ENCODE peak calls at places on chromosomes 12 and 14, in five cellular contexts. One of them, this sample, is unnamed.

GRCh38 chr12:71636704-71637115 is 26.9 kb downstream of the ZFC3H1 start:
- DNase-seq in T-helper 2 cell: no peak
- DNase-seq in substantia nigra: no peak
- DNase-seq in occipital lobe: peak; percentile 2
- DNase-seq in astrocyte of the cerebellum: peak; percentile 63
- DNase-seq in this sample: peak; percentile 32

GRCh38 chr12:104676636-104677035 is 219.9 kb downstream of the CHST11 start:
- DNase-seq in T-helper 2 cell: no peak
- DNase-seq in substantia nigra: no peak
- DNase-seq in occipital lobe: no peak
- DNase-seq in astrocyte of the cerebellum: no peak
- DNase-seq in this sample: no peak

GRCh38 chr14:76768201-76768656 is 7.0 kb downstream of the VASH1 start:
- DNase-seq in T-helper 2 cell: peak; percentile 56
- DNase-seq in substantia nigra: peak; percentile 30
- DNase-seq in occipital lobe: no peak
- DNase-seq in astrocyte of the cerebellum: no peak
- DNase-seq in this sample: peak; percentile 30

GRCh38 chr12:44876554-44877275 is 600 bp upstream of the NELL2 start:
- DNase-seq in T-helper 2 cell: peak; percentile 26
- DNase-seq in substantia nigra: no peak
- DNase-seq in occipital lobe: peak; percentile 61
- DNase-seq in astrocyte of the cerebellum: no peak
- DNase-seq in this sample: no peak

GRCh38 chr12:116924558-116925453 is 14.1 kb downstream of the FBXW8 start:
- DNase-seq in T-helper 2 cell: peak; percentile 28
- DNase-seq in substantia nigra: no peak
- DNase-seq in occipital lobe: no peak
- DNase-seq in astrocyte of the cerebellum: peak; percentile 75
- DNase-seq in this sample: peak; percentile 88

GRCh38 chr14:23513466-23514008 is 38.0 kb downstream of the ZFHX2 start:
- DNase-seq in T-helper 2 cell: no peak
- DNase-seq in substantia nigra: peak; percentile 72
- DNase-seq in occipital lobe: peak; percentile 83
- DNase-seq in astrocyte of the cerebellum: no peak
- DNase-seq in this sample: no peak

GRCh38 chr12:56137853-56138571 is 9.9 kb downstream of the ESYT1 start:
- DNase-seq in T-helper 2 cell: no peak
- DNase-seq in substantia nigra: no peak
- DNase-seq in occipital lobe: no peak
- DNase-seq in astrocyte of the cerebellum: no peak
- DNase-seq in this sample: no peak

GRCh38 chr12:32290411-32290810 is 108.9 kb upstream of the FGD4 start:
- DNase-seq in T-helper 2 cell: no peak
- DNase-seq in substantia nigra: no peak
- DNase-seq in occipital lobe: no peak
- DNase-seq in astrocyte of the cerebellum: no peak
- DNase-seq in this sample: no peak

GRCh38 chr12:10069099-10069498 is 29.7 kb downstream of the CLEC1A start:
- DNase-seq in T-helper 2 cell: no peak
- DNase-seq in substantia nigra: no peak
- DNase-seq in occipital lobe: no peak
- DNase-seq in astrocyte of the cerebellum: no peak
- DNase-seq in this sample: peak; percentile 26

GRCh38 chr14:104370256-104370870 is 209.2 kb upstream of the C14orf180 start:
- DNase-seq in T-helper 2 cell: no peak
- DNase-seq in substantia nigra: no peak
- DNase-seq in occipital lobe: no peak
- DNase-seq in astrocyte of the cerebellum: no peak
- DNase-seq in this sample: no peak

GRCh38 chr12:4441355-4442330 is 4.0 kb downstream of the FGF6 start:
- DNase-seq in T-helper 2 cell: no peak
- DNase-seq in substantia nigra: no peak
- DNase-seq in occipital lobe: no peak
- DNase-seq in astrocyte of the cerebellum: no peak
- DNase-seq in this sample: no peak

GRCh38 chr12:124433147-124433874 is 134.1 kb downstream of the NCOR2 start:
- DNase-seq in T-helper 2 cell: no peak
- DNase-seq in substantia nigra: no peak
- DNase-seq in occipital lobe: no peak
- DNase-seq in astrocyte of the cerebellum: no peak
- DNase-seq in this sample: no peak

GRCh38 chr14:68789002-68789797 is 3.7 kb downstream of the ZFP36L1 start:
- DNase-seq in T-helper 2 cell: peak; percentile 86
- DNase-seq in substantia nigra: peak; percentile 65
- DNase-seq in occipital lobe: peak; percentile 31
- DNase-seq in astrocyte of the cerebellum: peak; percentile 60
- DNase-seq in this sample: peak; percentile 66

This sample was measured in SJSA1.